ENCODE peak calls at places on chromosomes 5 and 9, in eight cellular contexts. N, C, V, M, G, K, B and E are unnamed samples.

GRCh38 chr5:86968311-86968753 is 299.4 kb upstream of the RASA1 start:
- DNase-seq in N (peak; percentile 23), C (no peak), V (peak; percentile 5), M (peak; percentile 39), G (peak; percentile 9), K (no peak), B (no peak), E (no peak)

GRCh38 chr5:112691758-112692157 is 45.9 kb upstream of the APC start:
- DNase-seq in N (no peak), C (no peak), V (no peak), M (no peak), G (peak; percentile 47), K (no peak), B (peak; percentile 70), E (no peak)

GRCh38 chr9:82363666-82364065 is 375.1 kb downstream of the SPATA31D1 start:
- DNase-seq in N (no peak), C (no peak), V (no peak), M (no peak), G (no peak), K (no peak), B (no peak), E (no peak)

GRCh38 chr5:30804739-30805313 is 388.7 kb upstream of the CDH6 start:
- DNase-seq in N (no peak), C (no peak), V (no peak), M (no peak), G (no peak), K (no peak), B (no peak), E (no peak)

GRCh38 chr9:12813960-12814876 is 39.4 kb downstream of the LURAP1L start:
- DNase-seq in N (no peak), C (peak; percentile 56), V (no peak), M (no peak), G (no peak), K (peak; percentile 58), B (peak; percentile 53), E (no peak)

GRCh38 chr9:71830929-71831328 is 62.6 kb upstream of the CEMIP2 start:
- DNase-seq in N (no peak), C (no peak), V (no peak), M (no peak), G (no peak), K (no peak), B (no peak), E (no peak)

GRCh38 chr5:38692346-38692745 is 135.9 kb upstream of the LIFR start:
- DNase-seq in N (no peak), C (no peak), V (no peak), M (no peak), G (no peak), K (no peak), B (no peak), E (no peak)

GRCh38 chr9:92439921-92440750 is 15.9 kb upstream of the OMD start:
- DNase-seq in N (no peak), C (peak; percentile 37), V (no peak), M (no peak), G (no peak), K (no peak), B (no peak), E (no peak)

GRCh38 chr9:120583958-120584369 is 4.0 kb upstream of the CDK5RAP2 start:
- DNase-seq in N (no peak), C (peak; percentile 91), V (peak; percentile 28), M (peak; percentile 68), G (peak; percentile 10), K (peak; percentile 28), B (peak; percentile 91), E (peak; percentile 41)

DNA sequence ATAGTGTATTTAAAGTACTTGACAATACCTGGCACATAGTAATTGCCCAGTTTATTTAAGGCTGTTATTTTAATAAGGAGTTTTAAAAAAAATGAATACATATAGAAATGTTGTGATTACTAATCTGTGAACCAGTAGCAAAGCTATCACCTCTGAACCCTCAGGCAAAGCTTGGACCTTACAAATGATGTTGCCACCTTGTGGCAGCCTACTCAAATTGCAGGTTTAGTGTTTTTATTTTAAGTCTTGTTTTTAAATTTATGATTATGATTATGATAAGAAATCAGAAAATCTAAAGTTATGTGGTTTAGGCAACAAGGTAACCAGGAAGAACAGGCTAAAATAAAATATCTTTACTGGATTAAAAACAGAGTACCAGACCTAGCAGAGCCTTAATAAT is 35.8 kb downstream of the PPARGC1B start:
- DNase-seq in N (no peak), C (no peak), V (no peak), M (no peak), G (no peak), K (no peak), B (peak; percentile 52), E (no peak)
- TF ChIP-seq CTCF in N (peak; percentile 38), C (no peak), V (no peak), M (peak; percentile 25), G (peak; percentile 89), K (no peak), B (peak; percentile 31), E (peak; percentile 60)

GRCh38 chr5:80068775-80069174 is 33.6 kb downstream of the THBS4 start:
- DNase-seq in N (no peak), C (no peak), V (no peak), M (no peak), G (no peak), K (no peak), B (no peak), E (no peak)

GRCh38 chr5:80069251-80069650 is 34.1 kb downstream of the THBS4 start:
- DNase-seq in N (no peak), C (no peak), V (no peak), M (no peak), G (no peak), K (no peak), B (no peak), E (no peak)

GRCh38 chr5:80071510-80072021 is 36.4 kb downstream of the THBS4 start:
- DNase-seq in N (no peak), C (no peak), V (no peak), M (no peak), G (no peak), K (no peak), B (no peak), E (no peak)

GRCh38 chr5:80070338-80071056 is 35.3 kb downstream of the THBS4 start:
- DNase-seq in N (no peak), C (no peak), V (peak; percentile 26), M (no peak), G (no peak), K (no peak), B (peak; percentile 57), E (no peak)

GRCh38 chr5:80069918-80070318 is 34.8 kb downstream of the THBS4 start:
- DNase-seq in N (no peak), C (no peak), V (no peak), M (no peak), G (no peak), K (no peak), B (no peak), E (no peak)
- TF ChIP-seq CTCF in N (no peak), C (no peak), V (no peak), M (no peak), G (no peak), K (no peak), B (no peak), E (no peak)

DNA sequence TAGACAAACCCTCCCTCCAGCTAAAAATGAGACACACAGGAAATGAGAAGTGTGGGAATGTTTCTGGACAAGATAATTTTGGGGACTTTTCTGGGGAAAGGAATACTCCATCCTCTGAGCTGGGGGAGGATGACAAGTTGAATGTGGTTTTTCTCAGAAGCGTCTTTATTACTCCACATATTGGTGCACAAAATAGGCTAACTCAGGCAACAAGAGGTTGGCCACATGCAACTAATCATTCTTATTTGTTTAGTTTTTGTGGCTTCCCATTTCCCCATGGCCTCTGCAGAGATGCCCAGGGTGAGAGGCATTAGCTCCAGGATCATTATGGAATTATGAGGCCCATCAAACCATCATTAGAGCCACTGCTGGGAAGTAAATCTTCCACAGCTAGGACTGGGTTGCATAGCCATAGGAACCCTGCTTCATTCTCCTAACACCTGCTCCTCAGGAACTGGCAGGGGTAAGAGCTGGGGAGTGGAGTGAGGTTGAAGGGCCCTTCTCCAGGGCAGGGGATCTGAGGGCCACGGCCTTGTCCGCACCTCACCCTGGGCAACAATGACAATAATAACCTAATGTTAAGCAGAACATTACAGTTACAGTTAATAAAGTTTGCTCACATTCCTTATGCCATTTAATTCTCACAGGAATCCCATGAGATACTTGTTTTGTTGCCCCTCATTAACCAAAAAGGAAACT is 9.3 kb upstream of the SIL1 start:
- DNase-seq in N (no peak), C (no peak), V (no peak), M (no peak), G (no peak), K (no peak), B (no peak), E (no peak)
- TF ChIP-seq CTCF in N (no peak), C (no peak), V (no peak), M (no peak), G (no peak), K (no peak), B (no peak), E (no peak)

GRCh38 chr5:73528248-73528647 is 30.0 kb downstream of the BTF3 start:
- DNase-seq in N (no peak), C (no peak), V (no peak), M (no peak), G (no peak), K (no peak), B (no peak), E (no peak)
- TF ChIP-seq CTCF in N (no peak), C (no peak), V (no peak), M (no peak), G (no peak), K (no peak), B (no peak), E (no peak)

GRCh38 chr5:95053253-95053652 is 231.6 kb downstream of the MCTP1 start:
- DNase-seq in N (no peak), C (no peak), V (no peak), M (no peak), G (no peak), K (no peak), B (no peak), E (no peak)
- TF ChIP-seq CTCF in N (no peak), C (no peak), V (no peak), M (no peak), G (no peak), K (no peak), B (no peak), E (no peak)

GRCh38 chr5:91089758-91090157 is 293.4 kb downstream of the ARRDC3 start:
- DNase-seq in N (no peak), C (no peak), V (no peak), M (no peak), G (no peak), K (no peak), B (no peak), E (no peak)
- TF ChIP-seq CTCF in N (no peak), C (no peak), V (no peak), M (no peak), G (no peak), K (no peak), B (no peak), E (no peak)